ENCODE peak calls at places on chromosomes 5 and 9, in eight cellular contexts. W, H, U, D, C, Z, E and A are unnamed samples. For H3K9me3, H3K4me1 and H3K27me3, the result is how much of the 10 kb centered on the place peaks cover.

GRCh38 chr9:76181020-76181641 is 213.1 kb downstream of the RFK start:
- DNase-seq in W (no peak), H (no peak), U (no peak), D (no peak), C (no peak), Z (no peak), E (no peak), A (no peak)

GRCh38 chr9:33130501-33130900 is 36.6 kb downstream of the B4GALT1 start:
- DNase-seq in W (no peak), H (no peak), U (peak), D (no peak), C (no peak), Z (peak), E (no peak), A (no peak)

GRCh38 chr9:14618851-14619250 is 74.4 kb downstream of the ZDHHC21 start:
- DNase-seq in W (no peak), H (no peak), U (no peak), D (no peak), C (no peak), Z (no peak), E (no peak), A (no peak)

GRCh38 chr5:10860645-10861455 is 99.8 kb upstream of the DAP start:
- DNase-seq in W (no peak), H (no peak), U (no peak), D (no peak), C (no peak), Z (no peak), E (no peak), A (no peak)

GRCh38 chr9:96139592-96140251 is 162.3 kb downstream of the HSD17B3 start:
- DNase-seq in W (no peak), H (peak), U (peak), D (peak), C (no peak), Z (no peak), E (no peak), A (no peak)

GRCh38 chr5:134290443-134290842 is 64.6 kb upstream of the PPP2CA start:
- DNase-seq in W (no peak), H (no peak), U (no peak), D (no peak), C (no peak), Z (no peak), E (no peak), A (no peak)

GRCh38 chr5:180810210-180811011 is 7.8 kb upstream of the MGAT1 start:
- DNase-seq in W (peak), H (peak), U (peak), D (peak), C (peak), Z (peak), E (peak), A (peak)

GRCh38 chr5:5467737-5468136 is 45.3 kb downstream of the ICE1 start:
- DNase-seq in W (no peak), H (no peak), U (no peak), D (no peak), C (no peak), Z (no peak), E (no peak), A (no peak)

GRCh38 chr9:125066839-125067619 is 76.3 kb downstream of the SCAI start:
- DNase-seq in W (no peak), H (no peak), U (no peak), D (no peak), C (no peak), Z (no peak), E (no peak), A (no peak)

GRCh38 chr9:22813520-22813919 is 366.9 kb downstream of the DMRTA1 start:
- DNase-seq in W (no peak), H (no peak), U (no peak), D (no peak), C (no peak), Z (no peak), E (peak), A (no peak)

GRCh38 chr5:132883261-132883834 is 9.9 kb downstream of the LEAP2 start:
- DNase-seq in W (peak), H (no peak), U (peak), D (peak), C (no peak), Z (peak), E (peak), A (no peak)

GRCh38 chr5:147044868-147045267 is 166.3 kb upstream of the PPP2R2B start:
- DNase-seq in W (no peak), H (no peak), U (no peak), D (no peak), C (no peak), Z (no peak), E (no peak), A (no peak)

GRCh38 chr5:177430972-177431316 is 4.5 kb downstream of the GRK6 start:
- DNase-seq in W (no peak), H (no peak), U (no peak), D (no peak), C (no peak), Z (no peak), E (no peak), A (no peak)

GRCh38 chr5:175840050-175840841 is 31.1 kb upstream of the CPLX2 start:
- DNase-seq in W (no peak), H (no peak), U (no peak), D (no peak), C (no peak), Z (peak), E (no peak), A (no peak)

GRCh38 chr5:172437445-172438303 is 16.7 kb downstream of the SH3PXD2B start:
- DNase-seq in W (no peak), H (no peak), U (peak), D (peak), C (peak), Z (no peak), E (peak), A (no peak)

GRCh38 chr9:110606179-110606578 is 26.6 kb upstream of the SVEP1 start:
- DNase-seq in W (no peak), H (no peak), U (no peak), D (no peak), C (no peak), Z (no peak), E (no peak), A (no peak)

GRCh38 chr5:174198541-174198940 is 153.0 kb downstream of the NSG2 start:
- DNase-seq in W (no peak), H (no peak), U (no peak), D (no peak), C (no peak), Z (no peak), E (no peak), A (no peak)

GRCh38 chr9:80369641-80370040 is 797.9 kb downstream of the TLE4 start:
- DNase-seq in W (no peak), H (no peak), U (no peak), D (no peak), C (no peak), Z (no peak), E (peak), A (no peak)

GRCh38 chr5:166286832-166287231 is 2004.6 kb upstream of the WWC1 start:
- DNase-seq in W (no peak), H (no peak), U (no peak), D (no peak), C (no peak), Z (no peak), E (no peak), A (no peak)

GRCh38 chr5:74075496-74075895 is 449.5 kb downstream of the ARHGEF28 start:
- DNase-seq in W (no peak), H (no peak), U (no peak), D (no peak), C (no peak), Z (no peak), E (no peak), A (no peak)

GRCh38 chr9:109733690-109734089 is 46.3 kb upstream of the PALM2AKAP2 start:
- DNase-seq in W (no peak), H (no peak), U (no peak), D (no peak), C (no peak), Z (no peak), E (no peak), A (no peak)

GRCh38 chr9:107488400-107489143 is 997 bp downstream of the KLF4 start:
- DNase-seq in W (peak), H (peak), U (peak), D (peak), C (peak), Z (peak), E (peak), A (no peak)

GRCh38 chr5:179154991-179155955 is 95.1 kb downstream of the ZNF354C start:
- DNase-seq in W (peak), H (no peak), U (peak), D (no peak), C (peak), Z (no peak), E (no peak), A (no peak)

GRCh38 chr9:130731355-130731754 is 37.8 kb downstream of the EXOSC2 start:
- DNase-seq in W (no peak), H (no peak), U (no peak), D (no peak), C (no peak), Z (no peak), E (no peak), A (no peak)

GRCh38 chr5:124732891-124733670 is 13.4 kb downstream of the ZNF608 start:
- DNase-seq in W (no peak), H (no peak), U (no peak), D (no peak), C (no peak), Z (no peak), E (no peak), A (no peak)

GRCh38 chr5:165161204-165161603 is 1655.8 kb downstream of the MAT2B start:
- DNase-seq in W (peak), H (no peak), U (no peak), D (no peak), C (no peak), Z (no peak), E (no peak), A (no peak)
- H3K9me3 ChIP-seq in W (under half), H (under half), U (under half), D (under half), C (under half), Z (under half), E (under half), A (under half)

GRCh38 chr5:149356391-149356790 is 1.5 kb upstream of the PCYOX1L start:
- DNase-seq in W (no peak), H (no peak), U (no peak), D (no peak), C (no peak), Z (peak), E (no peak), A (no peak)

GRCh38 chr5:149357370-149358293 is at the start of gene PCYOX1L:
- DNase-seq in W (peak), H (peak), U (peak), D (peak), C (peak), Z (peak), E (peak), A (peak)

GRCh38 chr5:149358818-149359217 is 972 bp downstream of the PCYOX1L start:
- DNase-seq in W (no peak), H (no peak), U (no peak), D (no peak), C (no peak), Z (no peak), E (no peak), A (no peak)

GRCh38 chr5:149360262-149360661 is 2.4 kb downstream of the PCYOX1L start:
- DNase-seq in W (no peak), H (no peak), U (no peak), D (no peak), C (no peak), Z (peak), E (no peak), A (no peak)

GRCh38 chr5:149358294-149358651 is 427 bp downstream of the PCYOX1L start:
- DNase-seq in W (no peak), H (peak), U (peak), D (peak), C (peak), Z (peak), E (peak), A (peak)
- H3K4me1 ChIP-seq in W (under half), H (under half), U (under half), D (under half), C (under half), Z (half or more), E (under half), A (under half)

GRCh38 chr9:132760057-132760456 is 89.8 kb downstream of the GTF3C4 start:
- DNase-seq in W (no peak), H (no peak), U (no peak), D (no peak), C (no peak), Z (no peak), E (no peak), A (no peak)

GRCh38 chr9:132761602-132762001 is 91.3 kb downstream of the GTF3C4 start:
- DNase-seq in W (no peak), H (no peak), U (no peak), D (no peak), C (no peak), Z (no peak), E (no peak), A (no peak)

GRCh38 chr9:132763574-132763973 is 93.3 kb downstream of the GTF3C4 start:
- DNase-seq in W (no peak), H (no peak), U (no peak), D (no peak), C (no peak), Z (no peak), E (no peak), A (no peak)

GRCh38 chr9:132757031-132757430 is 86.8 kb downstream of the GTF3C4 start:
- DNase-seq in W (no peak), H (no peak), U (peak), D (no peak), C (no peak), Z (no peak), E (no peak), A (no peak)

GRCh38 chr9:132762896-132763295 is 92.6 kb downstream of the GTF3C4 start:
- DNase-seq in W (no peak), H (no peak), U (peak), D (no peak), C (no peak), Z (no peak), E (no peak), A (no peak)
- H3K27me3 ChIP-seq in W (under half), H (under half), U (under half), D (under half), C (under half), Z (under half), E (under half), A (under half)

GRCh38 chr5:129148-129547 is 37.2 kb downstream of the PLEKHG4B start:
- DNase-seq in W (no peak), H (no peak), U (no peak), D (no peak), C (no peak), Z (no peak), E (no peak), A (no peak)

GRCh38 chr5:126806-127205 is 34.8 kb downstream of the PLEKHG4B start:
- DNase-seq in W (peak), H (no peak), U (no peak), D (no peak), C (no peak), Z (no peak), E (no peak), A (no peak)

GRCh38 chr5:129820-130219 is 37.9 kb downstream of the PLEKHG4B start:
- DNase-seq in W (no peak), H (no peak), U (no peak), D (no peak), C (no peak), Z (no peak), E (no peak), A (no peak)

GRCh38 chr5:130471-131175 is 38.7 kb downstream of the PLEKHG4B start:
- DNase-seq in W (no peak), H (no peak), U (no peak), D (no peak), C (no peak), Z (no peak), E (peak), A (no peak)

GRCh38 chr5:128446-128845 is 36.5 kb downstream of the PLEKHG4B start:
- DNase-seq in W (no peak), H (no peak), U (no peak), D (no peak), C (no peak), Z (no peak), E (no peak), A (no peak)
- H3K9me3 ChIP-seq in W (under half), H (under half), U (under half), D (under half), C (under half), Z (under half), E (under half), A (under half)

DNA sequence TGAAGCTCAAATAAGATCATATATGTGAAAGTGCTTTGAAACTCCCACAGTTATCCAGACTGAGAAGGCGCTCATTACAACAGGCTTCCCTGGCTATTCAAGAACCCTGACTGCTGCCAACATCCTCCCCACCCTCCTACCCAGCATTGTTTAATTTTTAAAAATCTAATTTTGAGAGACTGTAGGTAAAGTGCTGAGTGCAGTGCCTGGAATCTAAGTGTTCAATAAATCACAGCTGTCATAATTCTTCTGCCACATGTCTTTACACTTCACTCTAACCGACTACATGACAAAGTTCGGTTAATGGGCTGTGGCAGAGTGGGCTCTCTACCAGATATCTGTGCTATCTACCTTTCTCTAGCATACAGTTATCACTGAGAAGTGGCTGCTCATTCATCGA is 255.6 kb upstream of the C9orf72 start:
- DNase-seq in W (no peak), H (no peak), U (no peak), D (no peak), C (no peak), Z (no peak), E (no peak), A (no peak)
- H3K4me1 ChIP-seq in W (under half), H (under half), U (under half), D (under half), C (under half), Z (under half), E (under half), A (under half)

DNA sequence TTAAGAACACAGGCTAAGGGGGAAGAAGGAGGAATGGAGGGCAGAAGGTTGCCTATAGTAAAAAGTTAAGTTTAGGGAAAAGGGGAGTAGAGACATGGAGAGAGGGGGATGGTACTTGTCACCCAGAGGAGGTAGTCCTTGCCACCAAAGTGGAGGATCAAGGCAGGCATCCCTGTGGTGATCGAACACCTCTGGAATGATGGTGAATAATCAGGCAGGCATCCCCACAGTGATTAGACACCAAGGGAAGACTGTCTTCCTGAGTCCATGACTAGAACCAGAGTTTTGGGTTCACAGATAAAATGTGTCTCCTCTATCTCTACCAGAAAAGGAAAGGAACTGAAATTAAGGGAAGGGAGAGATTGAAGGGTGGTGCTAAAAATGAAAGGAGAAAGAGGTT is 19.2 kb upstream of the HMGCS1 start:
- DNase-seq in W (no peak), H (no peak), U (no peak), D (no peak), C (no peak), Z (no peak), E (no peak), A (no peak)
- H3K27me3 ChIP-seq in W (under half), H (under half), U (under half), D (under half), C (under half), Z (under half), E (under half), A (under half)